ENCODE peak calls at places on chromosomes 6 and 20, in four cellular contexts. W is IMR-90, C is GM12878, R is endothelial cell of umbilical vein. B is an unnamed sample.

GRCh38 chr6:110618591-110619267 is 142.3 kb upstream of the SLC22A16 start:
- DNase-seq in C (peak), W (peak), R (peak), B (no peak)

GRCh38 chr20:59273699-59274380 is 26.6 kb upstream of the EDN3 start:
- DNase-seq in W (no peak), R (no peak), C (no peak), B (no peak)

GRCh38 chr6:63259153-63259552 is 47.9 kb downstream of the FKBP1C start:
- DNase-seq in W (no peak), R (no peak), C (no peak), B (no peak)

GRCh38 chr6:7697820-7698623 is 27.9 kb upstream of the BMP6 start:
- DNase-seq in R (peak), W (peak), C (no peak), B (no peak)

GRCh38 chr6:2918936-2919335 is 15.8 kb upstream of the SERPINB9 start:
- DNase-seq in W (no peak), C (no peak), R (no peak), B (no peak)

GRCh38 chr6:26031151-26031594 is 56.1 kb upstream of the HFE start:
- DNase-seq in R (peak), C (no peak), W (no peak), B (no peak)

GRCh38 chr20:24672181-24672880 is 202.9 kb downstream of the SYNDIG1 start:
- DNase-seq in R (no peak), C (no peak), W (no peak), B (no peak)

GRCh38 chr20:63933646-63934045 is 22.6 kb downstream of the UCKL1 start:
- DNase-seq in R (no peak), C (no peak), W (no peak), B (no peak)

GRCh38 chr6:134310206-134310605 is 7.7 kb downstream of the SGK1 start:
- DNase-seq in C (no peak), R (no peak), W (peak), B (no peak)

GRCh38 chr6:52534966-52535390 is 41.9 kb downstream of the TRAM2 start:
- DNase-seq in R (peak), W (no peak), C (peak), B (no peak)

GRCh38 chr6:135586844-135587243 is 89.3 kb upstream of the AHI1 start:
- DNase-seq in W (peak), R (no peak), C (peak), B (no peak)

GRCh38 chr6:85092224-85092623 is 327.8 kb upstream of the TBX18 start:
- DNase-seq in C (no peak), R (no peak), W (no peak), B (no peak)

GRCh38 chr20:46057856-46058655 is 29.0 kb downstream of the SLC12A5 start:
- DNase-seq in C (no peak), R (peak), W (peak), B (peak)

GRCh38 chr20:24768226-24768625 is 180.8 kb upstream of the CST7 start:
- DNase-seq in W (no peak), C (no peak), R (no peak), B (peak)

GRCh38 chr6:126112171-126112632 is 125.9 kb downstream of the TRMT11 start:
- DNase-seq in C (no peak), W (peak), R (no peak), B (no peak)

GRCh38 chr6:30781362-30781696 is 37.0 kb upstream of the IER3 start:
- DNase-seq in R (no peak), C (no peak), W (no peak), B (no peak)

GRCh38 chr6:46051962-46052361 is 36.3 kb upstream of the CLIC5 start:
- DNase-seq in C (no peak), R (no peak), W (no peak), B (no peak)

GRCh38 chr6:162123797-162124196 is 603.8 kb downstream of the PRKN start:
- DNase-seq in W (no peak), C (no peak), R (no peak), B (no peak)
- TF ChIP-seq CTCF in W (no peak), C (no peak), R (no peak), B (no peak)

DNA sequence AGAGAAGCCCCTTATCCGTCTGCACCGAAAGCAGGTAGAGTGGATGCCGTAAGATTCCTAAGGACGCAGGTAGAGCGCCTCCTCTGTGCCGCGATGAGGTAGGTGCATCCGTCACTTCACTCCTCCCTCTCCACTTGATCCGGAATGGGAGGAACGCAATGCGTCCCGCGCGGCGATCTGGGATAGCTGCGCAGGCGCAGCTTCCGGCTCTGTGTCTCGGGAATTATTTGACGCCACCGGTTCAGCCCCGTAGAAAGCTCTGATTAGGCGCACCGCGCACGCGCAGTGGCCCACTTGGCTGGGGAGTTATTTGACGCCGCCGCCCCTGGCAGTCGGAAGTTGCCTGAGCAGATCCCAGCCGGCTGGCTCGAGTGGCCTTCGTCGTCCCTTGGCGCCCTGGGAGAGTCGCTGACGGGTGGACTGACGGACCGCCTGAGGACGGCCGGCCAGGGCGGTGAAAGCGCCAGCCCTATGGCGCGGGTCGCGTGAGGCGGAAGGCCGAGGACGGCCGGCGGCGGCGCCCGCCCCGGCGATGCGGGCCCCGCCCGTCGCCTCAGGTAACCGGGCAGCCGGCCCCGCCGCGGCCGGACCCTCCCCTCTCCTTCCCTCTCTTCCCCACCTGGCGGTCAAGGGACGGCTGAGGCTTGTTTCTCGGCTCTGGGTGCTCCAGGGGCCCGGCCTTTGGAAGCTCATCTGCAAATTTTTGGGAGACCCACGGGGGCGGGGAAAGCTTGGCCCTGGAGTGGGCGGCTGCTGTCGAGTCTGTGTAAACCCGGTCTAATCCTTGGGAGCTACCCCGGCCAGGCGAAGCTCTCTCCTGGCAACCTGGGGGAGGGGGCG is at the start of gene RALGAPB:
- DNase-seq in R (peak), W (peak), C (peak), B (peak)
- TF ChIP-seq POLR2A in R (peak), W (peak), C (peak), B (no peak)

GRCh38 chr6:168133707-168134398 is 54.8 kb upstream of the FRMD1 start:
- DNase-seq in W (no peak), C (no peak), R (no peak), B (peak)
- H3K4me3 ChIP-seq in W (no peak), C (no peak), R (no peak), B (no peak)

GRCh38 chr6:97668716-97669115 is 385.7 kb upstream of the MMS22L start:
- DNase-seq in R (no peak), C (peak), W (no peak), B (no peak)
- TF ChIP-seq CTCF in R (no peak), C (no peak), W (no peak), B (no peak)

GRCh38 chr6:165506657-165507056 is 156.4 kb downstream of the PDE10A start:
- DNase-seq in C (no peak), R (no peak), W (no peak), B (no peak)
- TF ChIP-seq POLR2A in C (no peak), R (no peak), W (no peak), B (no peak)

DNA sequence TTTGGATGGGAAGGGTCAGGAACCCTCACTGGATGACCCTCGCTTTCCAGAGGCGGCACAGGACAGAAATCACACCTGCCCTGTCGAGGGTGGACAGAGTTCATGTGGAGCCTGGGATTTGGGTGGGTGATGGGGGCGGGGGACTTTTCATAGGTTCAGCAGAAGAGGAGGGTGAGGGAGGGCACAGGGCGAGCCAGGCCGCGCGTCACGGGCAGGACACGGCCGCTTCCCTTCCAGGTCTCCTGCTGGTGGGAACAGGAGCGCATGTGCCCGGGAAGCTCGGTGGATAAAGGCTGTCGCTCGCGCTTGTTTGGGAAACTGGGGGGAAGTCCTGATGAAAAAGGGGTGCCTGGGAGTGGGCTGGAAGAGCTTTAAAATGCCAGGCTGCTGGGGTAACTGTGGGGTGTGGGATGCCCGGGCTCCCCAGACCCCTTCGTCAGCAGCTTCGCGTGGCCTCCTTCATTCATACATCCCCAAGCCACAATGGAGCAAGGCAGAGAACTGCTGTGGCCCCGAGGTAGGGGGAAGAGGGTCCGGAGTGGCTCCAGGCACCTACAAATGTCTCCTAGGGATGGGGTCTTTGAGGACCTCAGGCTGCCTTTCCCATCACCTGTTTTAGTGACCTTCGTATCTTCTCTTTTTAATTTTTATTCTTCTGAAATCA is 102.2 kb downstream of the DACT2 start:
- DNase-seq in R (no peak), W (no peak), C (no peak), B (no peak)
- H3K4me3 ChIP-seq in R (no peak), W (no peak), C (no peak), B (no peak)

GRCh38 chr20:43243672-43244269 is 54.1 kb upstream of the PTPRT start:
- DNase-seq in C (no peak), W (no peak), R (no peak), B (no peak)

GRCh38 chr20:43244647-43245046 is 54.9 kb upstream of the PTPRT start:
- DNase-seq in C (no peak), R (no peak), W (no peak), B (no peak)

GRCh38 chr20:43247361-43247760 is 57.7 kb upstream of the PTPRT start:
- DNase-seq in W (no peak), R (no peak), C (no peak), B (peak)

DNA sequence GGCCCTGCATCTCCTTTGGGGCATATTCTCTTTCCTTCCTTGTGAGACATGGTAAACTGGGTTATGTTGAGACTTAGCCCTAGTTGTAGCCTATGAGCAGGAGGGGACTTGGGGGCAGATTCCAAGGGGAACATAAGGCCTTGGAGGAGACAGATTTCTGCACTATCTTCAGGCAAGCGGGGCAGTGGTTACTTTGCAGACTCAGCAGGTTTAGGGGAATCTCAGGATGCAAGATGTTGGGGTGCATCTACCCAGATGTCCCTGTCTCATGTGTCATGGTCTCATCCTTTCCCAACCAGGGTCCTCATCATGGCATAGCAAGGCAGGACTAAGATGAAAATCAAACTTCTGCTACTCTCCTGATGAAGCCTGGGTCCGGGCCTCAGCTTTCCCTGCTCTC is 58.6 kb upstream of the PTPRT start:
- DNase-seq in C (no peak), W (no peak), R (no peak), B (no peak)
- TF ChIP-seq CTCF in C (no peak), W (no peak), R (no peak), B (no peak)

GRCh38 chr6:138817799-138818198 is 21.9 kb downstream of the ECT2L start:
- DNase-seq in W (peak), C (no peak), R (peak), B (no peak)
- TF ChIP-seq POLR2A in W (no peak), C (no peak), R (no peak), B (no peak)